ENCODE peak calls at places on chromosomes 12 and 14, in six cellular contexts. R, I, T, S, D and X are unnamed samples.

GRCh38 chr12:124490584-124491305 is 76.7 kb downstream of the NCOR2 start:
- DNase-seq in T (peak; percentile 76), D (peak; percentile 73), S (peak; percentile 87), I (no peak), R (peak; percentile 96), X (peak; percentile 70)

GRCh38 chr14:58098507-58098906 is 53.5 kb downstream of the ARMH4 start:
- DNase-seq in S (no peak), T (no peak), I (no peak), D (peak; percentile 10), R (peak; percentile 51), X (no peak)

GRCh38 chr14:72961579-72962335 is 35.5 kb downstream of the DCAF4 start:
- DNase-seq in I (peak; percentile 33), D (no peak), T (no peak), R (no peak), S (no peak), X (no peak)

GRCh38 chr12:124779161-124780141 is 84.2 kb downstream of the SCARB1 start:
- DNase-seq in S (no peak), I (no peak), R (no peak), D (no peak), T (no peak), X (no peak)

GRCh38 chr14:104516906-104517305 is 62.7 kb upstream of the C14orf180 start:
- DNase-seq in R (no peak), D (no peak), I (no peak), S (no peak), T (no peak), X (no peak)

GRCh38 chr12:78951746-78952532 is 87.4 kb downstream of the SYT1 start:
- DNase-seq in R (no peak), I (no peak), T (no peak), S (no peak), D (no peak), X (no peak)

GRCh38 chr14:103207404-103208072 is 84.3 kb downstream of the TNFAIP2 start:
- DNase-seq in R (peak; percentile 39), I (no peak), T (peak; percentile 73), D (no peak), S (peak; percentile 79), X (no peak)

GRCh38 chr12:116136340-116136739 is 141.2 kb downstream of the MED13L start:
- DNase-seq in R (no peak), T (no peak), I (no peak), D (no peak), S (no peak), X (no peak)

GRCh38 chr12:69330475-69331473 is 17.4 kb upstream of the LYZ start:
- DNase-seq in S (no peak), T (no peak), R (peak; percentile 79), I (no peak), D (peak; percentile 74), X (no peak)

GRCh38 chr14:75877884-75878283 is 103.9 kb downstream of the TGFB3 start:
- DNase-seq in T (no peak), R (no peak), S (no peak), I (no peak), D (no peak), X (no peak)

GRCh38 chr12:89756638-89757321 is 48.1 kb upstream of the ATP2B1 start:
- DNase-seq in I (peak; percentile 76), D (no peak), R (no peak), S (no peak), T (no peak), X (peak; percentile 67)

GRCh38 chr12:78641837-78642423 is 222.6 kb upstream of the SYT1 start:
- DNase-seq in I (no peak), S (no peak), D (no peak), R (no peak), T (no peak), X (no peak)

GRCh38 chr12:108338915-108339657 is at the start of gene CMKLR1:
- DNase-seq in I (no peak), D (peak; percentile 32), T (peak; percentile 72), S (peak; percentile 82), R (no peak), X (no peak)

GRCh38 chr12:13962699-13963098 is 18.7 kb downstream of the GRIN2B start:
- DNase-seq in T (no peak), S (no peak), D (no peak), I (peak; percentile 20), R (no peak), X (no peak)

GRCh38 chr12:90098132-90098779 is 389.6 kb upstream of the ATP2B1 start:
- DNase-seq in T (no peak), D (no peak), S (no peak), R (no peak), I (no peak), X (no peak)

GRCh38 chr12:119340604-119341003 is 6.1 kb downstream of the CCDC60 start:
- DNase-seq in I (no peak), D (no peak), R (no peak), T (no peak), S (no peak), X (no peak)

GRCh38 chr12:96225003-96225855 is 31.1 kb downstream of the ELK3 start:
- DNase-seq in I (no peak), R (no peak), S (no peak), T (no peak), D (no peak), X (no peak)

GRCh38 chr14:55074662-55075061 is 23.2 kb downstream of the MAPK1IP1L start:
- DNase-seq in T (no peak), S (no peak), I (no peak), R (no peak), D (no peak), X (no peak)

GRCh38 chr14:34172477-34173368 is 221.8 kb upstream of the EGLN3 start:
- DNase-seq in I (no peak), D (no peak), T (no peak), R (no peak), S (no peak), X (no peak)

GRCh38 chr14:87643005-87643404 is 350.0 kb downstream of the GALC start:
- DNase-seq in R (no peak), T (no peak), I (no peak), D (no peak), S (peak; percentile 68), X (peak; percentile 47)

GRCh38 chr12:127178039-127178438 is 1088.9 kb upstream of the TMEM132C start:
- DNase-seq in R (no peak), T (no peak), I (no peak), S (no peak), D (no peak), X (no peak)

GRCh38 chr14:60356921-60357550 is 108.0 kb downstream of the PPM1A start:
- DNase-seq in R (no peak), D (no peak), I (no peak), S (no peak), T (no peak), X (no peak)

GRCh38 chr12:123160801-123161487 is 10.1 kb upstream of the PITPNM2 start:
- DNase-seq in S (no peak), R (no peak), I (no peak), T (no peak), D (no peak), X (no peak)

GRCh38 chr12:53652366-53652765 is 23.5 kb downstream of the ATP5MC2 start:
- DNase-seq in I (no peak), R (no peak), S (no peak), T (no peak), D (no peak), X (no peak)

GRCh38 chr14:102046337-102047278 is 40.2 kb downstream of the HSP90AA1 start:
- DNase-seq in R (peak; percentile 92), S (peak; percentile 93), I (peak; percentile 58), D (peak; percentile 90), T (peak; percentile 91), X (peak; percentile 70)

GRCh38 chr12:30308010-30308717 is 387.5 kb downstream of the IPO8 start:
- DNase-seq in S (no peak), D (no peak), I (no peak), R (no peak), T (no peak), X (no peak)
- TF ChIP-seq EP300 in S (no peak), D (no peak), I (no peak), R (no peak), T (no peak), X (no peak)

DNA sequence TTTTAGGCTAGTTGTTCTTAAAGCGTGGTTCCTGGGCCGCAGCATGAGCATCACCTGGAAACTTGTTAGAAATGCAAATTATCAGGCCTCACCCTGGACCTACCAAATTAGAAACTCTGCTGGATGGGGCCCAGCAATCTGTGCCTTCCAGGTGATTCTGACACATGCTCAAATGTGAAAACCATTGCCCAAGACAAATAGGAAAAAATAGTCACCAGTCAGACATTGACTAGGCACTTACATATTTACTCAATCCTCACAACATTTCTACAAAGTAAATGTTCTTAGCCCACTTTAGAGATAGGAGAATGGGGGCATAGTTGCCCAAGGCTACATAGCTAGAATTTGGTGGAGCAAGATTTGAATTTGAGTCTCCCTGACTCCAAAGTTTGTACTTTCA is 3.3 kb downstream of the CELA1 start:
- DNase-seq in T (no peak), D (no peak), R (no peak), S (no peak), I (no peak), X (no peak)
- H3K4me3 ChIP-seq in T (no peak overlapping the region), D (no peak overlapping the region), R (no peak overlapping the region), S (no peak overlapping the region), I (no peak overlapping the region), X (no peak overlapping the region)

GRCh38 chr12:11730299-11731041 is 81.0 kb downstream of the ETV6 start:
- DNase-seq in D (peak; percentile 75), R (peak; percentile 84), I (no peak), S (no peak), T (no peak), X (no peak)

GRCh38 chr12:11728154-11728755 is 78.8 kb downstream of the ETV6 start:
- DNase-seq in D (no peak), I (no peak), T (no peak), R (no peak), S (no peak), X (no peak)

GRCh38 chr12:11731042-11731357 is 81.5 kb downstream of the ETV6 start:
- DNase-seq in D (no peak), S (no peak), I (no peak), T (no peak), R (no peak), X (no peak)

GRCh38 chr12:11729008-11729407 is 79.5 kb downstream of the ETV6 start:
- DNase-seq in S (no peak), D (peak; percentile 80), T (no peak), I (no peak), R (peak; percentile 83), X (no peak)

DNA sequence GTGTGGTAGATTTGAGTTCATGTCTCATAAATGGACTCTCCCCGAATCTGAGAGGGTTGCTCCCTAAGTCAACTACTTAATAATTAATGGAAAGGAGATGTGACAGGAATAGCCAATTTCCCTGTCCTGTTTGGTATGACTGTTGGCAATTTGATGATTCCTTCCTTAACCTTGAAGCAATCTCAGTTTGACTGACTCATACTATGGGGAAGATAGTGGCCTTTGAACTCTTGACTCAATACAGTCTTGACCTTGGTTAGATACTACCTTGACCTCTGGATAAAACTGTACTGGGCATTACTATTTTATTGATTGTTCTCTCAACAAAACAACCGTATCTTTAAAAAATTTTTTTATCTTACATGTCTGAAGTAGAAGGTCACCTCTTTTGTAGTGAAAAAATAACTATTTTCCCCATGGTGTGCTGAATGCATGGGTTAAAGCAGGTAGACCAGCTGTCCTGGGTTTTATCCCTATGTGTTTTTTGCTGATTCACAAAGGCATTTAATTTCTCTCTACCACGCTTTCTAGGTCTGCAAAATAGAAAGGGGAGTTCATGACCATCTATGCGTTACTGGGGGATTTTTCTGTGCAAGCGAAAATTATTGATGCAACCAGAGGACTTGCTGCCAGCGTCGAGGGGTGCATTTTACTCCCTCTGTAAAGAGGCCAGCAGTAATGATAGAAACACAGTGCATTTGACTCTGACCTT is 80.1 kb downstream of the ETV6 start:
- DNase-seq in T (no peak), R (no peak), S (no peak), I (no peak), D (no peak), X (no peak)
- TF ChIP-seq POLR2A in T (no peak), R (no peak), S (no peak), I (no peak), D (no peak), X (no peak)

GRCh38 chr14:79734151-79734550 is 477.2 kb downstream of the DIO2 start:
- DNase-seq in I (no peak), R (no peak), S (no peak), T (no peak), D (no peak), X (no peak)
- TF ChIP-seq EP300 in I (no peak), R (no peak), S (no peak), T (no peak), D (no peak), X (no peak)